ENCODE peak calls at places on chromosome 6, in six cellular contexts. One of them, this sample, is unnamed.

GRCh38 chr6:73451166-73452106 is 661 bp downstream of the CGAS start:
- DNase-seq in NCI-H1092 treated with DMSO at 0.1 percent for 48 hours: peak
- DNase-seq in mucosa of descending colon: peak
- DNase-seq in EL: peak
- DNase-seq in stimulated activated naive CD4-positive, alpha-beta T cell: peak
- DNase-seq in cerebellum: no peak
- DNase-seq in this sample: no peak

GRCh38 chr6:113644861-113645575 is 212.1 kb upstream of the MARCKS start:
- DNase-seq in NCI-H1092 treated with DMSO at 0.1 percent for 48 hours: no peak
- DNase-seq in mucosa of descending colon: no peak
- DNase-seq in EL: peak
- DNase-seq in stimulated activated naive CD4-positive, alpha-beta T cell: no peak
- DNase-seq in cerebellum: no peak
- DNase-seq in this sample: no peak

GRCh38 chr6:17863971-17864754 is 123.3 kb downstream of the KIF13A start:
- DNase-seq in NCI-H1092 treated with DMSO at 0.1 percent for 48 hours: no peak
- DNase-seq in mucosa of descending colon: peak
- DNase-seq in EL: peak
- DNase-seq in stimulated activated naive CD4-positive, alpha-beta T cell: no peak
- DNase-seq in cerebellum: no peak
- DNase-seq in this sample: no peak

GRCh38 chr6:43386492-43386891 is 17.0 kb upstream of the ZNF318 start:
- DNase-seq in NCI-H1092 treated with DMSO at 0.1 percent for 48 hours: no peak
- DNase-seq in mucosa of descending colon: no peak
- DNase-seq in EL: no peak
- DNase-seq in stimulated activated naive CD4-positive, alpha-beta T cell: no peak
- DNase-seq in cerebellum: no peak
- DNase-seq in this sample: peak

GRCh38 chr6:138909511-138909910 is 78.5 kb downstream of the REPS1 start:
- DNase-seq in NCI-H1092 treated with DMSO at 0.1 percent for 48 hours: no peak
- DNase-seq in mucosa of descending colon: no peak
- DNase-seq in EL: no peak
- DNase-seq in stimulated activated naive CD4-positive, alpha-beta T cell: no peak
- DNase-seq in cerebellum: no peak
- DNase-seq in this sample: no peak

GRCh38 chr6:159718634-159719033 is 8.7 kb upstream of the WTAP start:
- DNase-seq in NCI-H1092 treated with DMSO at 0.1 percent for 48 hours: no peak
- DNase-seq in mucosa of descending colon: no peak
- DNase-seq in EL: no peak
- DNase-seq in stimulated activated naive CD4-positive, alpha-beta T cell: no peak
- DNase-seq in cerebellum: no peak
- DNase-seq in this sample: no peak

GRCh38 chr6:48183816-48184215 is 72.8 kb upstream of the PTCHD4 start:
- DNase-seq in NCI-H1092 treated with DMSO at 0.1 percent for 48 hours: no peak
- DNase-seq in mucosa of descending colon: no peak
- DNase-seq in EL: peak
- DNase-seq in stimulated activated naive CD4-positive, alpha-beta T cell: no peak
- DNase-seq in cerebellum: no peak
- DNase-seq in this sample: no peak

GRCh38 chr6:121668259-121668658 is 232.8 kb downstream of the GJA1 start:
- DNase-seq in NCI-H1092 treated with DMSO at 0.1 percent for 48 hours: no peak
- DNase-seq in mucosa of descending colon: no peak
- DNase-seq in EL: peak
- DNase-seq in stimulated activated naive CD4-positive, alpha-beta T cell: no peak
- DNase-seq in cerebellum: no peak
- DNase-seq in this sample: no peak

GRCh38 chr6:134414793-134415192 is 96.9 kb upstream of the SGK1 start:
- DNase-seq in NCI-H1092 treated with DMSO at 0.1 percent for 48 hours: no peak
- DNase-seq in mucosa of descending colon: no peak
- DNase-seq in EL: no peak
- DNase-seq in stimulated activated naive CD4-positive, alpha-beta T cell: no peak
- DNase-seq in cerebellum: no peak
- DNase-seq in this sample: no peak

GRCh38 chr6:44004136-44004535 is 123.1 kb downstream of the MRPL14 start:
- DNase-seq in NCI-H1092 treated with DMSO at 0.1 percent for 48 hours: no peak
- DNase-seq in mucosa of descending colon: no peak
- DNase-seq in EL: no peak
- DNase-seq in stimulated activated naive CD4-positive, alpha-beta T cell: no peak
- DNase-seq in cerebellum: no peak
- DNase-seq in this sample: no peak

GRCh38 chr6:15513801-15514711 is 148.8 kb downstream of the DTNBP1 start:
- DNase-seq in NCI-H1092 treated with DMSO at 0.1 percent for 48 hours: no peak
- DNase-seq in mucosa of descending colon: no peak
- DNase-seq in EL: no peak
- DNase-seq in stimulated activated naive CD4-positive, alpha-beta T cell: no peak
- DNase-seq in cerebellum: peak
- DNase-seq in this sample: no peak

GRCh38 chr6:47403801-47404200 is 73.8 kb upstream of the CD2AP start:
- DNase-seq in NCI-H1092 treated with DMSO at 0.1 percent for 48 hours: no peak
- DNase-seq in mucosa of descending colon: peak
- DNase-seq in EL: no peak
- DNase-seq in stimulated activated naive CD4-positive, alpha-beta T cell: no peak
- DNase-seq in cerebellum: no peak
- DNase-seq in this sample: no peak

GRCh38 chr6:95448208-95448607 is 129.1 kb upstream of the MANEA start:
- DNase-seq in NCI-H1092 treated with DMSO at 0.1 percent for 48 hours: no peak
- DNase-seq in mucosa of descending colon: no peak
- DNase-seq in EL: no peak
- DNase-seq in stimulated activated naive CD4-positive, alpha-beta T cell: no peak
- DNase-seq in cerebellum: no peak
- DNase-seq in this sample: no peak

GRCh38 chr6:18763086-18763485 is 375.9 kb downstream of the RNF144B start:
- DNase-seq in NCI-H1092 treated with DMSO at 0.1 percent for 48 hours: no peak
- DNase-seq in mucosa of descending colon: no peak
- DNase-seq in EL: no peak
- DNase-seq in stimulated activated naive CD4-positive, alpha-beta T cell: no peak
- DNase-seq in cerebellum: no peak
- DNase-seq in this sample: no peak